ENCODE peak calls at places on chromosomes 3 and 15, in seven cellular contexts. D is activated CD4-positive, alpha-beta T cell treated with anti-CD3 and anti-CD28 coated beads, Interleukin-2, amount 50 U/mL, for 48 hours; C is 8988T; V is aorta; B is body of pancreas; F is PC-3; I is stimulated activated CD4-positive, alpha-beta T cell treated with anti-CD3 and anti-CD28 coated beads, Interleukin-1b, Interleukin-23, amount 100 ng/mL, for 48 hours. Z is an unnamed sample.

GRCh38 chr3:183489455-183490210 is 61.2 kb upstream of the MCF2L2 start:
- DNase-seq in D (no peak), C (no peak), V (no peak), B (no peak), F (peak), I (no peak), Z (peak)

GRCh38 chr3:160675566-160676124 is 1.3 kb upstream of the ARL14 start:
- DNase-seq in D (no peak), C (no peak), V (no peak), B (no peak), F (peak), I (no peak), Z (no peak)

GRCh38 chr3:14322667-14323295 is 79.6 kb upstream of the SLC6A6 start:
- DNase-seq in D (no peak), C (no peak), V (no peak), B (no peak), F (no peak), I (no peak), Z (no peak)

GRCh38 chr3:135623558-135623957 is 342.0 kb upstream of the PPP2R3A start:
- DNase-seq in D (no peak), C (no peak), V (no peak), B (no peak), F (no peak), I (no peak), Z (no peak)

GRCh38 chr15:35698331-35698730 is 152.4 kb upstream of the DPH6 start:
- DNase-seq in D (no peak), C (no peak), V (no peak), B (no peak), F (no peak), I (no peak), Z (no peak)

GRCh38 chr3:49166752-49167556 is 823 bp upstream of the CCDC71 start:
- DNase-seq in D (peak), C (no peak), V (no peak), B (no peak), F (no peak), I (no peak), Z (no peak)

GRCh38 chr3:122609798-122610559 is 32.5 kb downstream of the PARP15 start:
- DNase-seq in D (peak), C (peak), V (no peak), B (no peak), F (peak), I (no peak), Z (peak)

GRCh38 chr3:143565943-143566342 is 282.3 kb downstream of the SLC9A9 start:
- DNase-seq in D (no peak), C (no peak), V (no peak), B (no peak), F (no peak), I (no peak), Z (no peak)

GRCh38 chr3:98343647-98344507 is 9.8 kb upstream of the OR5K4 start:
- DNase-seq in D (peak), C (peak), V (no peak), B (peak), F (peak), I (no peak), Z (peak)

GRCh38 chr3:9746330-9746729 is 3.4 kb upstream of the OGG1 start:
- DNase-seq in D (no peak), C (no peak), V (no peak), B (no peak), F (peak), I (no peak), Z (peak)

GRCh38 chr15:74176262-74177208 is 3.0 kb downstream of the ISLR start:
- DNase-seq in D (no peak), C (no peak), V (no peak), B (no peak), F (no peak), I (no peak), Z (no peak)

GRCh38 chr3:195221876-195222617 is 48.9 kb downstream of the XXYLT1 start:
- DNase-seq in D (no peak), C (no peak), V (no peak), B (no peak), F (no peak), I (no peak), Z (no peak)

GRCh38 chr3:197674741-197675567 is 61.8 kb downstream of the RUBCN start:
- DNase-seq in D (no peak), C (no peak), V (no peak), B (no peak), F (no peak), I (no peak), Z (no peak)

GRCh38 chr3:10443272-10443671 is 62.1 kb downstream of the ATP2B2 start:
- DNase-seq in D (no peak), C (no peak), V (peak), B (no peak), F (no peak), I (no peak), Z (no peak)

GRCh38 chr3:171351676-171352075 is 108.5 kb downstream of the TNIK start:
- DNase-seq in D (no peak), C (no peak), V (no peak), B (no peak), F (peak), I (peak), Z (peak)

GRCh38 chr15:100580414-100580813 is 21.6 kb downstream of the LINS1 start:
- DNase-seq in D (no peak), C (no peak), V (no peak), B (no peak), F (no peak), I (no peak), Z (no peak)